ENCODE peak calls at places on chromosomes 2 and 18, in eight cellular contexts. One of them, this sample, is unnamed. For H3K27me3, the result is how much of the 10 kb centered on the place peaks cover.

GRCh38 chr2:132651115-132652099 is 18.6 kb downstream of the LYPD1 start:
- DNase-seq in mesenchymal stem cell: peak
- DNase-seq in mesendoderm: peak
- DNase-seq in colonic mucosa: no peak
- DNase-seq in CD8-positive, alpha-beta memory T cell: no peak
- DNase-seq in left lung: no peak
- DNase-seq in CD8-positive, alpha-beta T cell: no peak
- DNase-seq in cardiac muscle cell: peak
- DNase-seq in this sample: peak

GRCh38 chr2:204205082-204205481 is 268.5 kb downstream of the ICOS start:
- DNase-seq in mesenchymal stem cell: no peak
- DNase-seq in mesendoderm: no peak
- DNase-seq in colonic mucosa: no peak
- DNase-seq in CD8-positive, alpha-beta memory T cell: no peak
- DNase-seq in left lung: no peak
- DNase-seq in CD8-positive, alpha-beta T cell: no peak
- DNase-seq in cardiac muscle cell: no peak
- DNase-seq in this sample: no peak

GRCh38 chr2:71545572-71546274 is 92.4 kb downstream of the DYSF start:
- DNase-seq in mesenchymal stem cell: peak
- DNase-seq in mesendoderm: peak
- DNase-seq in colonic mucosa: peak
- DNase-seq in CD8-positive, alpha-beta memory T cell: peak
- DNase-seq in left lung: no peak
- DNase-seq in CD8-positive, alpha-beta T cell: peak
- DNase-seq in cardiac muscle cell: peak
- DNase-seq in this sample: peak

GRCh38 chr2:152440049-152440448 is 105.1 kb downstream of the FMNL2 start:
- DNase-seq in mesenchymal stem cell: no peak
- DNase-seq in mesendoderm: peak
- DNase-seq in colonic mucosa: no peak
- DNase-seq in CD8-positive, alpha-beta memory T cell: no peak
- DNase-seq in left lung: no peak
- DNase-seq in CD8-positive, alpha-beta T cell: no peak
- DNase-seq in cardiac muscle cell: no peak
- DNase-seq in this sample: no peak

GRCh38 chr18:48851563-48851962 is 99.2 kb downstream of the SMAD7 start:
- DNase-seq in mesenchymal stem cell: peak
- DNase-seq in mesendoderm: no peak
- DNase-seq in colonic mucosa: no peak
- DNase-seq in CD8-positive, alpha-beta memory T cell: no peak
- DNase-seq in left lung: peak
- DNase-seq in CD8-positive, alpha-beta T cell: peak
- DNase-seq in cardiac muscle cell: peak
- DNase-seq in this sample: peak

GRCh38 chr2:174593574-174594203 is 3.9 kb downstream of the WIPF1 start:
- DNase-seq in mesenchymal stem cell: peak
- DNase-seq in mesendoderm: peak
- DNase-seq in colonic mucosa: peak
- DNase-seq in CD8-positive, alpha-beta memory T cell: peak
- DNase-seq in left lung: no peak
- DNase-seq in CD8-positive, alpha-beta T cell: peak
- DNase-seq in cardiac muscle cell: peak
- DNase-seq in this sample: no peak

GRCh38 chr2:169485650-169486138 is 6.4 kb downstream of the BBS5 start:
- DNase-seq in mesenchymal stem cell: no peak
- DNase-seq in mesendoderm: no peak
- DNase-seq in colonic mucosa: no peak
- DNase-seq in CD8-positive, alpha-beta memory T cell: no peak
- DNase-seq in left lung: no peak
- DNase-seq in CD8-positive, alpha-beta T cell: no peak
- DNase-seq in cardiac muscle cell: no peak
- DNase-seq in this sample: no peak

GRCh38 chr2:226733189-226733858 is 66.3 kb downstream of the IRS1 start:
- DNase-seq in mesenchymal stem cell: no peak
- DNase-seq in mesendoderm: no peak
- DNase-seq in colonic mucosa: no peak
- DNase-seq in CD8-positive, alpha-beta memory T cell: no peak
- DNase-seq in left lung: no peak
- DNase-seq in CD8-positive, alpha-beta T cell: no peak
- DNase-seq in cardiac muscle cell: peak
- DNase-seq in this sample: no peak

GRCh38 chr2:705971-706511 is 28.8 kb upstream of the TMEM18 start:
- DNase-seq in mesenchymal stem cell: no peak
- DNase-seq in mesendoderm: no peak
- DNase-seq in colonic mucosa: no peak
- DNase-seq in CD8-positive, alpha-beta memory T cell: no peak
- DNase-seq in left lung: no peak
- DNase-seq in CD8-positive, alpha-beta T cell: no peak
- DNase-seq in cardiac muscle cell: no peak
- DNase-seq in this sample: no peak

GRCh38 chr2:25617948-25618646 is 55.3 kb downstream of the DTNB start:
- DNase-seq in mesenchymal stem cell: no peak
- DNase-seq in mesendoderm: no peak
- DNase-seq in colonic mucosa: no peak
- DNase-seq in CD8-positive, alpha-beta memory T cell: no peak
- DNase-seq in left lung: no peak
- DNase-seq in CD8-positive, alpha-beta T cell: no peak
- DNase-seq in cardiac muscle cell: peak
- DNase-seq in this sample: no peak

GRCh38 chr2:8107979-8108378 is 573.9 kb upstream of the ID2 start:
- DNase-seq in mesenchymal stem cell: no peak
- DNase-seq in mesendoderm: no peak
- DNase-seq in colonic mucosa: no peak
- DNase-seq in CD8-positive, alpha-beta memory T cell: no peak
- DNase-seq in left lung: no peak
- DNase-seq in CD8-positive, alpha-beta T cell: no peak
- DNase-seq in cardiac muscle cell: no peak
- DNase-seq in this sample: no peak

GRCh38 chr18:7568426-7568825 is 1.3 kb downstream of the PTPRM start:
- DNase-seq in mesenchymal stem cell: peak
- DNase-seq in mesendoderm: peak
- DNase-seq in colonic mucosa: peak
- DNase-seq in CD8-positive, alpha-beta memory T cell: no peak
- DNase-seq in left lung: peak
- DNase-seq in CD8-positive, alpha-beta T cell: no peak
- DNase-seq in cardiac muscle cell: peak
- DNase-seq in this sample: peak

GRCh38 chr2:124626993-124627392 is 601.9 kb downstream of the CNTNAP5 start:
- DNase-seq in mesenchymal stem cell: no peak
- DNase-seq in mesendoderm: peak
- DNase-seq in colonic mucosa: no peak
- DNase-seq in CD8-positive, alpha-beta memory T cell: no peak
- DNase-seq in left lung: no peak
- DNase-seq in CD8-positive, alpha-beta T cell: no peak
- DNase-seq in cardiac muscle cell: no peak
- DNase-seq in this sample: no peak

GRCh38 chr2:1781291-1782080 is 37.2 kb upstream of the PXDN start:
- DNase-seq in mesenchymal stem cell: peak
- DNase-seq in mesendoderm: peak
- DNase-seq in colonic mucosa: no peak
- DNase-seq in CD8-positive, alpha-beta memory T cell: peak
- DNase-seq in left lung: no peak
- DNase-seq in CD8-positive, alpha-beta T cell: peak
- DNase-seq in cardiac muscle cell: no peak
- DNase-seq in this sample: no peak

GRCh38 chr2:168751104-168751768 is 51.2 kb upstream of the NOSTRIN start:
- DNase-seq in mesenchymal stem cell: peak
- DNase-seq in mesendoderm: peak
- DNase-seq in colonic mucosa: no peak
- DNase-seq in CD8-positive, alpha-beta memory T cell: peak
- DNase-seq in left lung: no peak
- DNase-seq in CD8-positive, alpha-beta T cell: peak
- DNase-seq in cardiac muscle cell: no peak
- DNase-seq in this sample: no peak

GRCh38 chr2:190615555-190616200 is 33.2 kb upstream of the NAB1 start:
- DNase-seq in mesenchymal stem cell: no peak
- DNase-seq in mesendoderm: peak
- DNase-seq in colonic mucosa: no peak
- DNase-seq in CD8-positive, alpha-beta memory T cell: no peak
- DNase-seq in left lung: no peak
- DNase-seq in CD8-positive, alpha-beta T cell: no peak
- DNase-seq in cardiac muscle cell: no peak
- DNase-seq in this sample: peak

GRCh38 chr2:212364106-212364505 is 174.5 kb downstream of the ERBB4 start:
- DNase-seq in mesenchymal stem cell: peak
- DNase-seq in mesendoderm: no peak
- DNase-seq in colonic mucosa: no peak
- DNase-seq in CD8-positive, alpha-beta memory T cell: no peak
- DNase-seq in left lung: no peak
- DNase-seq in CD8-positive, alpha-beta T cell: no peak
- DNase-seq in cardiac muscle cell: peak
- DNase-seq in this sample: no peak

DNA sequence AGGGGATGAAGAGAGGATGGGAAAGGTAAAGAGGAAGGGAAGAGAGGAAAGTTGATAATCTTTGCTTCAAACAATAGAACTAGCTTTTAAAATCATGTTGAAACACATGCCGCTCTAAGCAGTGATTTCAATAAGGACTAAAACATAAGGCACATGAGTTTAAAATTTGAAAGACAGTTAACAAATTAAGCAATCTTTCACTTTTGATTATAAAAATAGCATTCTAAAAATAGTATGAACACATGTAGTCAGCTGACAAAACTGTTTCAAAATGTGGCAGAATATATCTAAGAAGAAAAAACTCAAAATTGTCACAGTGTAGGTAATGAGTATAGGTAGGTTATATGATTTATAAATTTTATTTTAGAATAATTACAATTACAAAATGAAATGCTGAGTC is 25.3 kb downstream of the PSME4 start:
- DNase-seq in mesenchymal stem cell: no peak
- DNase-seq in mesendoderm: no peak
- DNase-seq in colonic mucosa: no peak
- DNase-seq in CD8-positive, alpha-beta memory T cell: no peak
- DNase-seq in left lung: no peak
- DNase-seq in CD8-positive, alpha-beta T cell: no peak
- DNase-seq in cardiac muscle cell: no peak
- DNase-seq in this sample: no peak
- H3K4me3 ChIP-seq in mesenchymal stem cell: no peak
- H3K4me3 ChIP-seq in mesendoderm: no peak
- H3K4me3 ChIP-seq in colonic mucosa: no peak
- H3K4me3 ChIP-seq in CD8-positive, alpha-beta memory T cell: no peak
- H3K4me3 ChIP-seq in left lung: no peak
- H3K4me3 ChIP-seq in CD8-positive, alpha-beta T cell: no peak
- H3K4me3 ChIP-seq in cardiac muscle cell: no peak
- H3K4me3 ChIP-seq in this sample: no peak

GRCh38 chr2:47695800-47696477 is 87.0 kb upstream of the MSH6 start:
- DNase-seq in mesenchymal stem cell: no peak
- DNase-seq in mesendoderm: peak
- DNase-seq in colonic mucosa: no peak
- DNase-seq in CD8-positive, alpha-beta memory T cell: no peak
- DNase-seq in left lung: no peak
- DNase-seq in CD8-positive, alpha-beta T cell: no peak
- DNase-seq in cardiac muscle cell: no peak
- DNase-seq in this sample: peak
- H3K27me3 ChIP-seq in mesenchymal stem cell: under half
- H3K27me3 ChIP-seq in mesendoderm: under half
- H3K27me3 ChIP-seq in colonic mucosa: under half
- H3K27me3 ChIP-seq in CD8-positive, alpha-beta memory T cell: under half
- H3K27me3 ChIP-seq in left lung: under half
- H3K27me3 ChIP-seq in CD8-positive, alpha-beta T cell: under half
- H3K27me3 ChIP-seq in cardiac muscle cell: under half
- H3K27me3 ChIP-seq in this sample: under half

GRCh38 chr2:12715258-12715865 is 1.4 kb upstream of the TRIB2 start:
- DNase-seq in mesenchymal stem cell: peak
- DNase-seq in mesendoderm: peak
- DNase-seq in colonic mucosa: no peak
- DNase-seq in CD8-positive, alpha-beta memory T cell: no peak
- DNase-seq in left lung: no peak
- DNase-seq in CD8-positive, alpha-beta T cell: no peak
- DNase-seq in cardiac muscle cell: no peak
- DNase-seq in this sample: peak
- H3K4me3 ChIP-seq in mesenchymal stem cell: no peak
- H3K4me3 ChIP-seq in mesendoderm: no peak
- H3K4me3 ChIP-seq in colonic mucosa: no peak
- H3K4me3 ChIP-seq in CD8-positive, alpha-beta memory T cell: peak
- H3K4me3 ChIP-seq in left lung: peak
- H3K4me3 ChIP-seq in CD8-positive, alpha-beta T cell: peak
- H3K4me3 ChIP-seq in cardiac muscle cell: peak
- H3K4me3 ChIP-seq in this sample: no peak

GRCh38 chr18:61833978-61834377 is 58.8 kb downstream of the RNF152 start:
- DNase-seq in mesenchymal stem cell: peak
- DNase-seq in mesendoderm: no peak
- DNase-seq in colonic mucosa: no peak
- DNase-seq in CD8-positive, alpha-beta memory T cell: no peak
- DNase-seq in left lung: no peak
- DNase-seq in CD8-positive, alpha-beta T cell: no peak
- DNase-seq in cardiac muscle cell: peak
- DNase-seq in this sample: no peak
- H3K27me3 ChIP-seq in mesenchymal stem cell: under half
- H3K27me3 ChIP-seq in mesendoderm: under half
- H3K27me3 ChIP-seq in colonic mucosa: under half
- H3K27me3 ChIP-seq in CD8-positive, alpha-beta memory T cell: under half
- H3K27me3 ChIP-seq in left lung: under half
- H3K27me3 ChIP-seq in CD8-positive, alpha-beta T cell: under half
- H3K27me3 ChIP-seq in cardiac muscle cell: under half
- H3K27me3 ChIP-seq in this sample: under half